ENCODE peak calls at places on chromosomes 13 and 19, in four cellular contexts. W is GM12878, G is K562, O is HL-60. L is an unnamed sample.

GRCh38 chr19:2455481-2456300 is 1.1 kb downstream of the LMNB2 start:
- DNase-seq in W (no peak), O (no peak), G (peak; percentile 71), L (peak; percentile 74)

GRCh38 chr19:29618871-29619270 is 12.8 kb downstream of the POP4 start:
- DNase-seq in W (no peak), G (no peak), O (no peak), L (no peak)

GRCh38 chr13:40613192-40613818 is 53.1 kb downstream of the FOXO1 start:
- DNase-seq in W (peak; percentile 64), O (no peak), G (no peak), L (no peak)

GRCh38 chr19:48419158-48419920 is 25.9 kb downstream of the GRIN2D start:
- DNase-seq in O (no peak), G (peak; percentile 70), W (peak; percentile 57), L (no peak)

GRCh38 chr13:30616927-30617314 is 799 bp upstream of the USPL1 start:
- DNase-seq in O (peak; percentile 68), G (peak; percentile 62), W (peak; percentile 61), L (no peak)

GRCh38 chr13:21579754-21580316 is 24.1 kb downstream of the MICU2 start:
- DNase-seq in G (no peak), O (no peak), W (peak; percentile 19), L (no peak)

GRCh38 chr13:23753523-23753922 is 135.7 kb downstream of the MIPEP start:
- DNase-seq in O (no peak), W (no peak), G (no peak), L (no peak)

GRCh38 chr19:4795400-4795799 is 3.9 kb downstream of the FEM1A start:
- DNase-seq in G (peak; percentile 7), W (no peak), O (no peak), L (no peak)

GRCh38 chr19:2055871-2056809 is 5.1 kb upstream of the MKNK2 start:
- DNase-seq in O (no peak), W (no peak), G (peak; percentile 52), L (no peak)

GRCh38 chr13:106151056-106151699 is 384.3 kb downstream of the EFNB2 start:
- DNase-seq in G (no peak), W (no peak), O (no peak), L (no peak)

GRCh38 chr19:44552324-44552723 is 22.8 kb upstream of the CEACAM20 start:
- DNase-seq in O (peak; percentile 15), W (no peak), G (peak; percentile 70), L (peak; percentile 17)

GRCh38 chr13:98318263-98318878 is 141.3 kb upstream of the RNF113B start:
- DNase-seq in W (no peak), O (no peak), G (no peak), L (no peak)

GRCh38 chr19:18763674-18764590 is 27.2 kb downstream of the COMP start:
- DNase-seq in W (no peak), G (peak; percentile 56), O (no peak), L (no peak)

DNA sequence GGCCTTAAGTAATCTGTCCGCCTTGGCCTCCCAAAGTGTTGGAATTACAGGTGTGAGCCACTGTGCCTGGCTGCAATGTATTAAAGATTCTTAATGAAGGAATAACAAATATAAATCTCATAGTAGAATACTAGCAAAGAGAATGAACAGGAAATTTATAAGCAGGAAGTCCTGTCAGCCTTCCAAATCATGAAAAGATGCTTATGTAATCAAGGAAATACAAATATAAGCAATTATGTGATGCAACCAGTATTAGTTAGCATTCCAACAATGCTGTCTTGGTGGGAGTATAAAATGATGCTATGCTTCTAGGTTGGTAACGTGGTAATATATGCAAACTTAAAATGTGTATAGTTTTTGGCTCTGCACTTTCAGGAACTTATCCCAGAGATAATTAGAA is 133.8 kb downstream of the PDS5B start:
- DNase-seq in G (no peak), O (no peak), W (no peak), L (no peak)
- TF ChIP-seq SPI1 in G (no peak), O (no peak), W (no peak), L (no peak)

GRCh38 chr19:41302624-41303351 is 7.2 kb upstream of the CCDC97 start:
- DNase-seq in W (peak; percentile 47), G (no peak), O (no peak), L (peak; percentile 58)
- TF ChIP-seq SPI1 in W (peak; percentile 75), G (no peak), O (no peak), L (peak; percentile 76)

DNA sequence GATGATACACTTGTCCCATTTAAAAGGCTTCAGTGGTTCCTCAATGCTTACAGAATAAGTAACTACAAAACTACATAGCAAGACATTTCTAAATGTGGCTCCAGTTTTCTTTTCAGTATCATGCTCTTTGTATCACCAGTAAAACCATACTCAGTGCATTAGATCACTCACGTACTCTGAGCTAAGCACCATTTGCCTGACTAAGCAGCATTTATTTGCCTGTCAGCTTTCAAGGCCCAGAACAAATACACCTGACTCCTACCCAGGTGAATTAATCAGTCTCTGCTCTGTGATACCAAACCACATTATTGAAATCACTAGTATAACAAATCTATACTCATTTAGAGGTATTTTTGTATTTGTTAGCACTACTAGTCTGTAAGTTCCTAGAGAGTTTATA is 47.4 kb upstream of the PCDH20 start:
- DNase-seq in O (no peak), W (no peak), G (no peak), L (no peak)
- TF ChIP-seq SPI1 in O (no peak), W (no peak), G (no peak), L (no peak)

GRCh38 chr19:12698138-12698537 is 1.7 kb upstream of the FBXW9 start:
- DNase-seq in G (no peak), O (no peak), W (no peak), L (no peak)
- TF ChIP-seq SPI1 in G (no peak), O (peak; percentile 90), W (no peak), L (no peak)

GRCh38 chr13:44146162-44146561 is 227.5 kb upstream of the SERP2 start:
- DNase-seq in W (no peak), G (no peak), O (no peak), L (no peak)
- TF ChIP-seq SPI1 in W (no peak), G (no peak), O (no peak), L (peak; percentile 68)

DNA sequence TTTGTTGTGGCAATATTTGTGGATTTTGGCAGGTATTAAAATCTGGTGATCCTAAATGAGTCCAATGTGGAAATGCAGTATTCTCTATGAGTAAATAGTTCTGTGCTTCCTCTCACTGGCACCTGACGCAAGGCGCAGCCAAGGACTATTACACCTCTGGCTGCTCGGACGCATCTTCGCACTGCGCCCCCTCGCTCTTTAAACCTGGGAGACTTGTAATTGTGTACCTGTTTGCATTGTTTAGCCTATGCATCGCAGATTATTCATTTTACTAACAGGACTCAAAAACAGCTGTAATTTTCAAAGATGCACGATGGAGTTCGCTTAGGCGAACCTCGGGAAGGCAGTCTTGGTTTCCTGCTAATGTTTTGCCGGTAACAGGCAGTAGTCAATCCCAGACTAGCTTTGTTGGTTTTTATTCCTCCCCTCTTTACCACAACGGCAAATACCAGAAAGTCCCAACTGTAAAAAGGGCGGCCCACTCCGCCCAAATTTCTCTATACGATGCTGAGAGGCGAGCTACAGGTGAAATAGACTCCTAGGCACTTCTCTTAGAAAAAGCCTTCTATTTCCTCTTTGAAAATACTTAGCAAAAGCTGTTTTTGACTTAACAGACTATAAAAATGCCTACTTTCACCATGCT is 113.3 kb downstream of the KCNRG start:
- DNase-seq in W (no peak), O (no peak), G (no peak), L (peak; percentile 22)
- TF ChIP-seq SPI1 in W (no peak), O (no peak), G (no peak), L (no peak)

DNA sequence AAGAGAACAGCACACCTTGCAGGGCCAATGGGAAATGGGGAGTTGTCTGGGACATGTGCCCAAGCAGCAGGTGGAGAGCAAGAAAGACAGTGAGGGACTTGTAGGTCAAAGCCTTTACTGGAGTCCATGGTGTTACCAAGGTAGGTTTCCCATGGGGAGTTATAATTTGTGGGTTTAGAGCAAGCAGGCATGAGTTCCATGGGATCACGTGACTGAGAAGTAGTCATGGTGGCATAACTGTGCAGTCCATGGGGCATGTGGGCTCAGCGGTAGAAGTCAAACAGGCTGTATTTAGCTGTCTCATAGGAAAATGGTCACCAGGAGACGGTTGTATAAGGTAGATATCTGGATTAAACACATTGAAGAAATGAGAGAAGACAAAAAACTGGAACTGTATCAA is 715.1 kb downstream of the SLITRK1 start:
- DNase-seq in G (no peak), W (no peak), O (no peak), L (no peak)
- TF ChIP-seq SPI1 in G (no peak), W (no peak), O (no peak), L (no peak)

L was measured in GM12891.